ENCODE peak calls at places on chromosomes 13 and 19, in four cellular contexts. E is activated naive CD8-positive, alpha-beta T cell treated with anti-CD3 and anti-CD28 coated beads, Interleukin-2, amount 10 ng/mL, durations not matched to agents 7 days and 5 days; J is NCI-H146; F is breast epithelium. V is an unnamed sample.
A peak's percentile ranks its signal among the peaks of the same experiment; 100 is the strongest.

GRCh38 chr19:41701401-41702075 is 6.9 kb upstream of the CEACAM5 start:
- DNase-seq in J (peak; percentile 10), E (peak; percentile 25), F (no peak), V (peak; percentile 54)

GRCh38 chr13:34360702-34361101 is 542.8 kb downstream of the RFC3 start:
- DNase-seq in J (no peak), E (no peak), F (no peak), V (no peak)

GRCh38 chr19:46975918-46976782 is 43.5 kb upstream of the NPAS1 start:
- DNase-seq in J (no peak), E (no peak), F (peak; percentile 92), V (no peak)

GRCh38 chr19:17376935-17377600 is at the start of gene PLVAP:
- DNase-seq in J (no peak), E (no peak), F (no peak), V (no peak)

GRCh38 chr13:98216711-98217110 is 39.6 kb upstream of the RNF113B start:
- DNase-seq in E (no peak), F (no peak), J (no peak), V (peak; percentile 48)

GRCh38 chr13:28889317-28889716 is 69.2 kb downstream of the MTUS2 start:
- DNase-seq in J (no peak), E (no peak), F (no peak), V (no peak)

GRCh38 chr19:58393725-58394033 is 1.8 kb upstream of the RNF225 start:
- DNase-seq in F (no peak), J (no peak), E (no peak), V (no peak)

GRCh38 chr19:33245948-33246728 is 20.5 kb upstream of the SLC7A10 start:
- DNase-seq in E (no peak), F (no peak), J (no peak), V (no peak)

GRCh38 chr19:53671621-53672111 is 39.9 kb downstream of the DPRX start:
- DNase-seq in J (no peak), E (no peak), F (no peak), V (no peak)

V was measured in NCI-H748 treated with DMSO at 0.1 percent for 48 hours.